ENCODE peak calls at places on chromosomes 13 and 19, in ten cellular contexts. D is astrocyte of the spinal cord; Y is stimulated activated CD4-positive, alpha-beta T cell treated with anti-CD3 and anti-CD28 coated beads, Interleukin-4, amount 100 ng/mL, for 4 hours; O is stimulated activated naive CD8-positive, alpha-beta T cell treated with anti-CD3 and anti-CD28 coated beads, Interleukin-15, Interleukin-2, amounts not matched to agents 100 U/mL and 50 U/mL, for 24 hours; F is fibroblast of the conjunctiva; X is NT2/D1; E is glutamatergic neuron; V is H7; C is heart right ventricle; J is EL. I is an unnamed sample.

GRCh38 chr13:30619731-30620130 is 2.0 kb downstream of the USPL1 start:
- DNase-seq in D (no peak), Y (no peak), O (no peak), F (no peak), X (no peak), E (no peak), V (no peak), C (no peak), J (no peak), I (no peak)

GRCh38 chr19:11284535-11284934 is 11.4 kb upstream of the TSPAN16 start:
- DNase-seq in D (peak; percentile 35), Y (no peak), O (no peak), F (no peak), X (no peak), E (no peak), V (peak; percentile 45), C (no peak), J (no peak), I (no peak)

GRCh38 chr19:19261350-19262189 is 11.5 kb downstream of the TM6SF2 start:
- DNase-seq in D (no peak), Y (no peak), O (peak; percentile 14), F (no peak), X (peak; percentile 33), E (peak; percentile 57), V (peak; percentile 99), C (no peak), J (no peak), I (no peak)

GRCh38 chr13:66425741-66426140 is 804.4 kb downstream of the PCDH9 start:
- DNase-seq in D (peak; percentile 26), Y (no peak), O (no peak), F (peak; percentile 42), X (no peak), E (no peak), V (no peak), C (no peak), J (peak; percentile 27), I (no peak)

GRCh38 chr19:50679177-50680125 is 30.2 kb downstream of the C19orf81 start:
- DNase-seq in D (peak; percentile 33), Y (peak; percentile 68), O (peak; percentile 83), F (peak; percentile 48), X (no peak), E (peak; percentile 90), V (peak; percentile 97), C (peak; percentile 69), J (peak; percentile 72), I (peak; percentile 51)

GRCh38 chr19:3220576-3220975 is 3.9 kb upstream of the CELF5 start:
- DNase-seq in D (no peak), Y (no peak), O (no peak), F (no peak), X (no peak), E (no peak), V (no peak), C (no peak), J (no peak), I (no peak)

GRCh38 chr13:36450534-36450933 is 18.2 kb downstream of the CCNA1 start:
- DNase-seq in D (no peak), Y (no peak), O (no peak), F (no peak), X (no peak), E (no peak), V (no peak), C (no peak), J (no peak), I (no peak)

GRCh38 chr13:99033814-99034213 is 56.0 kb upstream of the DOCK9 start:
- DNase-seq in D (peak; percentile 50), Y (no peak), O (no peak), F (peak; percentile 17), X (no peak), E (no peak), V (peak; percentile 23), C (no peak), J (peak; percentile 32), I (no peak)

GRCh38 chr19:16112778-16113177 is 1.1 kb downstream of the RAB8A start:
- DNase-seq in D (no peak), Y (no peak), O (no peak), F (no peak), X (no peak), E (no peak), V (no peak), C (no peak), J (no peak), I (no peak)

GRCh38 chr19:35090160-35090794 is 25.3 kb upstream of the FXYD3 start:
- DNase-seq in D (peak; percentile 58), Y (peak; percentile 9), O (peak; percentile 55), F (peak; percentile 26), X (no peak), E (peak; percentile 44), V (peak; percentile 94), C (peak; percentile 57), J (peak; percentile 69), I (no peak)

GRCh38 chr19:32294871-32295438 is 50.5 kb upstream of the ZNF507 start:
- DNase-seq in D (no peak), Y (no peak), O (no peak), F (no peak), X (no peak), E (no peak), V (no peak), C (no peak), J (no peak), I (no peak)

GRCh38 chr19:43624933-43625332 is 5.5 kb upstream of the ZNF428 start:
- DNase-seq in D (no peak), Y (peak; percentile 83), O (peak; percentile 90), F (no peak), X (peak; percentile 56), E (peak; percentile 76), V (peak; percentile 97), C (peak; percentile 21), J (no peak), I (peak; percentile 57)

GRCh38 chr13:45718063-45718462 is 15.9 kb downstream of the CBY2 start:
- DNase-seq in D (peak; percentile 22), Y (no peak), O (no peak), F (no peak), X (no peak), E (no peak), V (peak; percentile 65), C (no peak), J (peak; percentile 28), I (no peak)

GRCh38 chr19:423691-424466 is 14.9 kb upstream of the C2CD4C start:
- DNase-seq in D (no peak), Y (no peak), O (no peak), F (no peak), X (no peak), E (no peak), V (no peak), C (no peak), J (no peak), I (no peak)

GRCh38 chr13:27599845-27600553 is 20.3 kb downstream of the LNX2 start:
- DNase-seq in D (peak; percentile 76), Y (no peak), O (no peak), F (peak; percentile 20), X (no peak), E (no peak), V (no peak), C (no peak), J (peak; percentile 85), I (no peak)

GRCh38 chr13:30457306-30457891 is 8.3 kb downstream of the HMGB1 start:
- DNase-seq in D (no peak), Y (no peak), O (no peak), F (no peak), X (no peak), E (no peak), V (no peak), C (no peak), J (no peak), I (no peak)

GRCh38 chr13:46180393-46180792 is 1.6 kb downstream of the LCP1 start:
- DNase-seq in D (no peak), Y (no peak), O (no peak), F (no peak), X (no peak), E (no peak), V (no peak), C (no peak), J (no peak), I (no peak)

GRCh38 chr19:33785795-33786194 is 10.9 kb upstream of the KCTD15 start:
- DNase-seq in D (peak; percentile 52), Y (no peak), O (no peak), F (no peak), X (no peak), E (no peak), V (no peak), C (no peak), J (peak; percentile 54), I (no peak)

GRCh38 chr13:83819611-83820010 is 62.7 kb downstream of the SLITRK1 start:
- DNase-seq in D (peak; percentile 59), Y (no peak), O (no peak), F (no peak), X (no peak), E (no peak), V (no peak), C (no peak), J (peak; percentile 29), I (no peak)

GRCh38 chr13:30529085-30529815 is 63.5 kb upstream of the HMGB1 start:
- DNase-seq in D (peak; percentile 3), Y (no peak), O (no peak), F (no peak), X (no peak), E (no peak), V (no peak), C (no peak), J (no peak), I (no peak)

GRCh38 chr19:35143231-35143715 is at the start of gene FXYD7:
- DNase-seq in D (no peak), Y (no peak), O (peak; percentile 28), F (no peak), X (no peak), E (peak; percentile 82), V (peak; percentile 75), C (no peak), J (no peak), I (no peak)

GRCh38 chr19:18322318-18322758 is 538 bp downstream of the LSM4 start:
- DNase-seq in D (peak; percentile 59), Y (peak; percentile 13), O (peak; percentile 69), F (peak; percentile 50), X (no peak), E (peak; percentile 70), V (peak; percentile 84), C (peak; percentile 52), J (peak; percentile 68), I (no peak)

GRCh38 chr13:89465366-89465765 is 1794.2 kb downstream of the SLITRK5 start:
- DNase-seq in D (peak; percentile 90), Y (no peak), O (no peak), F (no peak), X (no peak), E (no peak), V (no peak), C (no peak), J (no peak), I (no peak)

I was measured in GM12864.